ENCODE peak calls at places on chromosomes 7 and 10, in eight cellular contexts. T is left ventricle myocardium inferior, P is endodermal cell, G is cardiac muscle cell, S is HFF-Myc, X is mucosa of descending colon, O is DND-41, U is coronary artery. J is an unnamed sample.

GRCh38 chr7:156105337-156106106 is 293.3 kb upstream of the SHH start:
- DNase-seq in U (no peak), X (no peak), S (no peak), T (no peak), O (no peak), P (no peak), G (no peak), J (no peak)

GRCh38 chr7:150784954-150785353 is 15.2 kb downstream of the TMEM176B start:
- DNase-seq in T (no peak), G (no peak), U (no peak), O (no peak), S (no peak), X (no peak), P (no peak), J (no peak)

GRCh38 chr7:129784783-129785456 is 167.8 kb downstream of the UBE2H start:
- DNase-seq in P (peak), U (no peak), T (peak), G (no peak), S (no peak), X (no peak), O (no peak), J (no peak)

GRCh38 chr10:86267286-86268195 is 99.1 kb downstream of the GRID1 start:
- DNase-seq in P (peak), O (no peak), U (peak), T (no peak), S (no peak), X (no peak), G (no peak), J (no peak)

GRCh38 chr7:151011097-151011409 is 13.2 kb downstream of the ATG9B start:
- DNase-seq in T (no peak), U (no peak), O (no peak), X (no peak), P (no peak), S (no peak), G (no peak), J (no peak)

GRCh38 chr10:73887038-73888015 is 13.0 kb upstream of the CAMK2G start:
- DNase-seq in T (peak), G (peak), X (no peak), U (peak), O (no peak), S (no peak), P (peak), J (peak)

GRCh38 chr10:1299041-1299726 is 243.0 kb downstream of the WDR37 start:
- DNase-seq in G (no peak), P (no peak), S (no peak), T (no peak), O (no peak), U (no peak), X (no peak), J (no peak)

GRCh38 chr10:117221156-117221711 is 19.7 kb upstream of the SLC18A2 start:
- DNase-seq in U (no peak), S (no peak), X (no peak), G (peak), O (no peak), T (no peak), P (peak), J (no peak)

GRCh38 chr10:121994429-121994881 is 5.5 kb downstream of the TACC2 start:
- DNase-seq in U (peak), X (peak), T (peak), P (peak), G (no peak), O (no peak), S (no peak), J (no peak)
- TF ChIP-seq CTCF in U (no peak), X (no peak), T (no peak), P (no peak), G (no peak), O (no peak), S (no peak), J (no peak)

DNA sequence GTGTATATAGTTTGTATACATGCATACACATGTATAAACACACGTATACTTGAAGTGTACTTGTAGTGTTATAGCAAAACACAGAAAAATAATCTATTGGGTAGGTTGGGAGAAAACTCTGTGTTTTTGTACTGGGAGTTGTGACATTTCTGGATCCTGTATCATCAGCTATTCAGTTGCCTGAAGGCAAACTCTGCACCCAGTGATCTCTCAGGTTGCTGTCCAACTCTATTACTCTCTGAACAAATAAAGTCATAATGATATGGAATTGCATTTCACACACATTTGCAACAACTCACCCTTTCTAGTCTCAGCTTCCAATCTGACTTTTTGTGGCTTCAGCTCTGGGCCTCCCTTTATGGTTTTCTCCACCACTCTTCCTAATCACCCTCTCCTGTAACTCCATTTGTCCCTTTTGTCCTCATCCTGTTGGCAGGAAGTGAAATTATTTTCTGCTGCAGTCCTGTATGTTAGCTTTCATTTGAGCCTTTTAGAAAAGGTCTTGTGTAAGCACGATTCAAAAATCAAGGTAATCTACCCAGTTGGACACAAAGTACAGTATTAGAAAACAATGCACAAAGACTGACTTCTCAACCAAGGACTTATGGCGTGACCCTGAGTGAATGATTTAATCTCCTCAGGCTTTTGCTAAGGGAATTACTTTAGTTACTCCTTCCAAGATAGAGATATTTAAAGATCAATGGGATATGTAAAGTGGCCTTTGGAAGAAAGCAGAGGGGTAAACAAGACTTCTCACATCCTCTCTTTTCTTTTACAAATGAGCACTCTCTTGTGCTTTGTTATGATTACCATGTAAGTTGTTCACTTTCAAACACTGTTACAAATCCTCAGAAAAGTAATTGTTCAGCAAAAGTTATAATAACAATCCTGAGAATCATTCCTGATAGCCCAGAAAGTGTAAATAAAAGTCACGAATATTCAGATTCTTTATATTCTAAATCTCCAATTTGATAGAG is 249.1 kb downstream of the KCND2 start:
- DNase-seq in U (no peak), S (no peak), T (no peak), G (no peak), P (peak), X (no peak), O (no peak), J (no peak)
- H3K4me3 ChIP-seq in U (no peak), S (no peak), T (no peak), G (no peak), P (peak), X (no peak), O (no peak), J (no peak)

DNA sequence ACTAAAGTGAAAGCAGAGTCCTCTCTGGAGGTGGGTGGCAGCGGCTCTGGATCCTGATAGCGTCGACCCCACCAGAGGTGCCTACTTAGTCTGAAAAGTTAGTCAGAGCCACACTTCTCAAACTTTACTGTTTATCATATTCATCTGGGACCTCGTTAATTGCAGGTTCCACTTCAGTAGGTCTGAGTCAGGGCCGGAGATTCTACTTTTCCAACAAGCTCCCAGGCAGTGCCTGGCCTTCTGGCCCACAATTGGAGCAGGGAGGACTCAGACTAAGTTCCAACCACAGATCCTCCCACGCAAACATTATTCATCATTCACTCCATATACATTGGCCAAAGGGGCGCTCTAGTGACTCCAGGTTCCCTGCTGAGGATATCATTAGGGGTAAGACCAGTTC is 78.1 kb downstream of the VSTM4 start:
- DNase-seq in G (peak), O (no peak), T (no peak), S (no peak), X (no peak), U (no peak), P (no peak), J (peak)
- TF ChIP-seq CTCF in G (no peak), O (no peak), T (no peak), S (no peak), X (no peak), U (no peak), P (no peak), J (no peak)

GRCh38 chr7:91310829-91311460 is 46.7 kb downstream of the FZD1 start:
- DNase-seq in P (peak), O (no peak), S (no peak), U (no peak), X (no peak), G (peak), T (peak), J (no peak)
- H3K4me3 ChIP-seq in P (no peak), O (no peak), S (no peak), U (no peak), X (no peak), G (no peak), T (no peak), J (no peak)

DNA sequence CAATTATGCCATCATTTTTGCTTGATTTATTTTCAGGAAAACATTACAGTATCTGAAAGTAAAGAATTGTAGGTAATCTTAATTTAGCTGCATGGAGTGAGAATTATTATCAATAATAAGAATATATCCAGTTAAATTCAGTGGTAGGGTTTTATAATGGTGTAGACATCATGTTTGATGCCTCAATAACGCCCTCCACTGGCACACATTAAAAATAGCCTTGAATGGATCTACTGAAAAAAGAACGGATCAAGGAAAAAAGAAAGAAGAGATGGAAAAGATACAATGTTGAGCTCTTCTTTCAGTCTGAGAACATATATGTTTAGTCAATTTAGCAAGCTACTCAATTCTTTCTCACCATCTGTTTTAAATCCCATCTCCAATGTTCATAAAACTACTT is 319.2 kb downstream of the CDC14C start:
- DNase-seq in S (no peak), T (no peak), X (no peak), G (no peak), P (no peak), U (no peak), O (no peak), J (no peak)
- TF ChIP-seq CTCF in S (no peak), T (no peak), X (no peak), G (no peak), P (peak), U (no peak), O (no peak), J (no peak)

DNA sequence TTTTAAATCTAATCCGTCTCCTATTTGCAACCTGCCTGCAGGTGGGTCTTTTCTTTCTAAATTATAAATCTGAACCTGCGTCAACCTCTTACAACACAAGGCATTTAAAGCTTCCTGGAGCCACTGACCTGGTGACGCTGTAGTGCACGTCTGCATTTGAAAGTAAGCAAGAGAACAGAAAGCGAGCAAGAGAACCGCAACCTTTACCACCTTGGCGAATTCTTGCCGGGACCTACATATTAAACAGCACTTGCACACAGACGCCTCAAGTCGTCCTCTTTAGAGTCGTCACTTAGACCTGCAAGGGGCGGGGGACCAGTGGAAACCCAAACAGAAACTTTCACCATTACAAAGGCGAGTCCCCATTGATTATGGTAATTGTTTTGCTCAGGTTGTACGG is 9.5 kb downstream of the GLI3 start:
- DNase-seq in X (no peak), O (no peak), P (peak), T (no peak), U (no peak), S (no peak), G (no peak), J (no peak)
- H3K4me3 ChIP-seq in X (no peak), O (no peak), P (peak), T (peak), U (peak), S (no peak), G (peak), J (peak)